ENCODE peak calls at places on chromosomes 2 and 18, in six cellular contexts. One of them, this sample, is unnamed.

GRCh38 chr2:227324671-227325055 is 388 bp upstream of the MFF start:
- DNase-seq in GM12878: no peak
- DNase-seq in A549: no peak
- DNase-seq in HepG2: no peak
- DNase-seq in HEK293T: peak
- DNase-seq in K562: peak
- DNase-seq in this sample: peak

GRCh38 chr2:37784071-37784758 is 112.8 kb upstream of the CDC42EP3 start:
- DNase-seq in GM12878: no peak
- DNase-seq in HEK293T: no peak
- DNase-seq in A549: no peak
- DNase-seq in HepG2: no peak
- DNase-seq in K562: no peak
- DNase-seq in this sample: no peak

GRCh38 chr2:108412995-108413726 is 35.4 kb downstream of the SULT1C4 start:
- DNase-seq in HepG2: peak
- DNase-seq in HEK293T: no peak
- DNase-seq in K562: no peak
- DNase-seq in A549: peak
- DNase-seq in GM12878: no peak
- DNase-seq in this sample: peak

GRCh38 chr2:24238158-24238557 is 63.3 kb downstream of the FAM228A start:
- DNase-seq in A549: no peak
- DNase-seq in GM12878: no peak
- DNase-seq in HepG2: peak
- DNase-seq in HEK293T: no peak
- DNase-seq in K562: no peak
- DNase-seq in this sample: no peak

GRCh38 chr2:42084231-42084671 is 36.4 kb downstream of the PKDCC start:
- DNase-seq in K562: no peak
- DNase-seq in HepG2: no peak
- DNase-seq in A549: peak
- DNase-seq in GM12878: no peak
- DNase-seq in HEK293T: no peak
- DNase-seq in this sample: peak

GRCh38 chr18:77133920-77134496 is 1.4 kb upstream of the MBP start:
- DNase-seq in HEK293T: no peak
- DNase-seq in A549: no peak
- DNase-seq in GM12878: no peak
- DNase-seq in HepG2: peak
- DNase-seq in K562: no peak
- DNase-seq in this sample: no peak

GRCh38 chr2:9767656-9768281 is 75.5 kb upstream of the TAF1B start:
- DNase-seq in A549: no peak
- DNase-seq in K562: no peak
- DNase-seq in GM12878: no peak
- DNase-seq in HepG2: no peak
- DNase-seq in HEK293T: no peak
- DNase-seq in this sample: no peak

GRCh38 chr18:27656167-27656778 is 471.2 kb upstream of the CHST9 start:
- DNase-seq in A549: peak
- DNase-seq in HepG2: no peak
- DNase-seq in HEK293T: no peak
- DNase-seq in K562: no peak
- DNase-seq in GM12878: peak
- DNase-seq in this sample: no peak

GRCh38 chr18:58505181-58505580 is 123.7 kb downstream of the ALPK2 start:
- DNase-seq in HepG2: no peak
- DNase-seq in HEK293T: no peak
- DNase-seq in GM12878: no peak
- DNase-seq in A549: no peak
- DNase-seq in K562: no peak
- DNase-seq in this sample: no peak

GRCh38 chr2:51795248-51795888 is 763.4 kb upstream of the NRXN1 start:
- DNase-seq in HEK293T: peak
- DNase-seq in K562: no peak
- DNase-seq in GM12878: no peak
- DNase-seq in A549: peak
- DNase-seq in HepG2: peak
- DNase-seq in this sample: no peak

GRCh38 chr2:12277305-12278034 is 439.3 kb upstream of the TRIB2 start:
- DNase-seq in HepG2: no peak
- DNase-seq in K562: peak
- DNase-seq in HEK293T: no peak
- DNase-seq in GM12878: no peak
- DNase-seq in A549: no peak
- DNase-seq in this sample: no peak

GRCh38 chr2:73133566-73134227 is 20.9 kb upstream of the RAB11FIP5 start:
- DNase-seq in A549: no peak
- DNase-seq in GM12878: no peak
- DNase-seq in HEK293T: no peak
- DNase-seq in K562: no peak
- DNase-seq in HepG2: no peak
- DNase-seq in this sample: no peak

GRCh38 chr2:6325616-6326015 is 540.1 kb downstream of the CMPK2 start:
- DNase-seq in A549: no peak
- DNase-seq in K562: no peak
- DNase-seq in HEK293T: no peak
- DNase-seq in HepG2: no peak
- DNase-seq in GM12878: no peak
- DNase-seq in this sample: no peak

GRCh38 chr2:175786705-175787104 is 215.4 kb downstream of the LNPK start:
- DNase-seq in HepG2: no peak
- DNase-seq in HEK293T: no peak
- DNase-seq in K562: no peak
- DNase-seq in A549: no peak
- DNase-seq in GM12878: no peak
- DNase-seq in this sample: no peak

GRCh38 chr2:122009546-122009945 is 254.1 kb downstream of the TSN start:
- DNase-seq in K562: no peak
- DNase-seq in A549: no peak
- DNase-seq in GM12878: no peak
- DNase-seq in HEK293T: no peak
- DNase-seq in HepG2: no peak
- DNase-seq in this sample: no peak

GRCh38 chr2:240646061-240646899 is 21.0 kb downstream of the GPR35 start:
- DNase-seq in A549: no peak
- DNase-seq in GM12878: no peak
- DNase-seq in K562: no peak
- DNase-seq in HepG2: no peak
- DNase-seq in HEK293T: no peak
- DNase-seq in this sample: no peak

GRCh38 chr2:48424866-48425265 is 105.1 kb upstream of the STON1 start:
- DNase-seq in HepG2: no peak
- DNase-seq in GM12878: no peak
- DNase-seq in HEK293T: no peak
- DNase-seq in A549: no peak
- DNase-seq in K562: no peak
- DNase-seq in this sample: no peak

GRCh38 chr2:74554821-74555531 is 456 bp downstream of the DOK1 start:
- DNase-seq in K562: peak
- DNase-seq in HEK293T: no peak
- DNase-seq in A549: no peak
- DNase-seq in GM12878: no peak
- DNase-seq in HepG2: no peak
- DNase-seq in this sample: peak

GRCh38 chr2:28427741-28428412 is 35.2 kb downstream of the FOSL2 start:
- DNase-seq in HepG2: no peak
- DNase-seq in A549: no peak
- DNase-seq in GM12878: no peak
- DNase-seq in K562: no peak
- DNase-seq in HEK293T: no peak
- DNase-seq in this sample: no peak

GRCh38 chr2:28420717-28421116 is 28.1 kb downstream of the FOSL2 start:
- DNase-seq in A549: no peak
- DNase-seq in HepG2: no peak
- DNase-seq in GM12878: no peak
- DNase-seq in K562: no peak
- DNase-seq in HEK293T: no peak
- DNase-seq in this sample: no peak

GRCh38 chr2:28424799-28425492 is 32.3 kb downstream of the FOSL2 start:
- DNase-seq in HEK293T: no peak
- DNase-seq in A549: no peak
- DNase-seq in K562: no peak
- DNase-seq in HepG2: no peak
- DNase-seq in GM12878: no peak
- DNase-seq in this sample: no peak

GRCh38 chr2:28422903-28423741 is 30.5 kb downstream of the FOSL2 start:
- DNase-seq in GM12878: no peak
- DNase-seq in HepG2: no peak
- DNase-seq in A549: no peak
- DNase-seq in HEK293T: no peak
- DNase-seq in K562: no peak
- DNase-seq in this sample: no peak

GRCh38 chr2:28423856-28424605 is 31.4 kb downstream of the FOSL2 start:
- DNase-seq in GM12878: no peak
- DNase-seq in K562: no peak
- DNase-seq in A549: no peak
- DNase-seq in HEK293T: no peak
- DNase-seq in HepG2: no peak
- DNase-seq in this sample: peak
- TF ChIP-seq BHLHE40 in GM12878: no peak
- TF ChIP-seq BHLHE40 in K562: no peak
- TF ChIP-seq BHLHE40 in A549: no peak
- TF ChIP-seq BHLHE40 in HEK293T: no peak
- TF ChIP-seq BHLHE40 in HepG2: no peak
- TF ChIP-seq BHLHE40 in this sample: no peak

GRCh38 chr2:171675810-171676345 is 11.4 kb upstream of the DYNC1I2 start:
- DNase-seq in HepG2: no peak
- DNase-seq in K562: no peak
- DNase-seq in GM12878: no peak
- DNase-seq in A549: no peak
- DNase-seq in HEK293T: no peak
- DNase-seq in this sample: no peak
- TF ChIP-seq BHLHE40 in HepG2: no peak
- TF ChIP-seq BHLHE40 in K562: no peak
- TF ChIP-seq BHLHE40 in GM12878: no peak
- TF ChIP-seq BHLHE40 in A549: no peak
- TF ChIP-seq BHLHE40 in HEK293T: no peak
- TF ChIP-seq BHLHE40 in this sample: no peak

DNA sequence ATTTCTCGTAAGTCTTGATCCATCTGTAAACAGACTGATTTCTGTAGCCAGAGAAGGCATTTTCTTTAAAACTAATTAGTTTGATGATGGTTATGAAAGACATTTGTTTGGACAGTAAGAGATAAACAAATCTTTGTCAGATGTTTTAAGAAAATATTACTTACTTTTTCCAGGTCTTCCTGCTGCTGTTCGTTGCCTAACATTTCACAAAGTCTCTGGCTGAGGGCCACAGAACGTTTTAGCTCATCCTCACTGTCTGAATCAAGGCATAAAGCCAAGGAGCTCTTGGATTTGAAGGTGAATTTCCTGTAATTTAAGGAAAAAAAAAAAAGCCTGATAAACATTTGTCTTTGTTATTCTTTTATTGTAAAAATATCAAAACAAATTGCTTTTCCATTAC is 57.8 kb downstream of the VIL1 start:
- DNase-seq in GM12878: no peak
- DNase-seq in K562: no peak
- DNase-seq in HepG2: no peak
- DNase-seq in HEK293T: no peak
- DNase-seq in A549: no peak
- DNase-seq in this sample: peak
- TF ChIP-seq BHLHE40 in GM12878: no peak
- TF ChIP-seq BHLHE40 in K562: no peak
- TF ChIP-seq BHLHE40 in HepG2: no peak
- TF ChIP-seq BHLHE40 in HEK293T: no peak
- TF ChIP-seq BHLHE40 in A549: no peak
- TF ChIP-seq BHLHE40 in this sample: no peak

GRCh38 chr2:100986157-100986556 is 15.9 kb upstream of the RPL31 start:
- DNase-seq in HepG2: no peak
- DNase-seq in A549: no peak
- DNase-seq in GM12878: no peak
- DNase-seq in HEK293T: no peak
- DNase-seq in K562: no peak
- DNase-seq in this sample: no peak

GRCh38 chr2:100982431-100982861 is 19.6 kb upstream of the RPL31 start:
- DNase-seq in GM12878: no peak
- DNase-seq in K562: no peak
- DNase-seq in HEK293T: no peak
- DNase-seq in HepG2: no peak
- DNase-seq in A549: peak
- DNase-seq in this sample: no peak

GRCh38 chr2:100983684-100984310 is 18.3 kb upstream of the RPL31 start:
- DNase-seq in GM12878: no peak
- DNase-seq in HepG2: no peak
- DNase-seq in K562: no peak
- DNase-seq in HEK293T: no peak
- DNase-seq in A549: no peak
- DNase-seq in this sample: no peak

GRCh38 chr2:100983201-100983600 is 18.9 kb upstream of the RPL31 start:
- DNase-seq in HepG2: no peak
- DNase-seq in K562: no peak
- DNase-seq in A549: no peak
- DNase-seq in GM12878: no peak
- DNase-seq in HEK293T: no peak
- DNase-seq in this sample: no peak

DNA sequence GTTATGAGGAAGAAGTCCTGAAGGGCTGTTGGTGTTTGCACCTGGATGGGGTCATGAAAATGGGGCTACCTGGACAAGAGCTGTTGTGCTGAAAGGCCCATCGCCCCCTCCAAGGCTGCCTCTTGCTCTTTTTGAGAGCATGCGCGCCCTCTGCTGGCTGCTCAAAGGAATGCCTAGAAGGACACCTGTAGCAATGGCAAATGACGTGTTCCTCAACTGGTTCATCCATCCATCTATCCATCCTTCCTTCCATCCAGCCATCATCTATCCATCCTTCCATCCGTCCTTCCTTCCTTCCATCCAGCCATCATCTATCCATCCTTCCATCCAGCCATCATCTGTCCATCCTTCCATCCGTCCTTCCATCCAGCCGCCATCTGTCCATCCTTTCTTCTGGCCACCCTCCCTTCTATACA is 17.2 kb upstream of the RPL31 start:
- DNase-seq in HepG2: peak
- DNase-seq in A549: peak
- DNase-seq in K562: peak
- DNase-seq in GM12878: no peak
- DNase-seq in HEK293T: peak
- DNase-seq in this sample: peak
- TF ChIP-seq BHLHE40 in HepG2: no peak
- TF ChIP-seq BHLHE40 in A549: no peak
- TF ChIP-seq BHLHE40 in K562: no peak
- TF ChIP-seq BHLHE40 in GM12878: no peak
- TF ChIP-seq BHLHE40 in HEK293T: no peak
- TF ChIP-seq BHLHE40 in this sample: no peak